ENCODE peak calls at places on chromosomes 11 and 22, in four cellular contexts. Y, K, V and J are unnamed samples.

GRCh38 chr22:31148516-31148915 is 8.2 kb upstream of the PLA2G3 start:
- DNase-seq in K (no peak), V (no peak), Y (peak), J (no peak)

GRCh38 chr11:58592760-58593472 is 14.1 kb downstream of the ZFP91 start:
- DNase-seq in V (no peak), Y (no peak), K (no peak), J (no peak)

GRCh38 chr11:8671242-8671641 is 11.2 kb downstream of the TRIM66 start:
- DNase-seq in V (peak), K (no peak), Y (peak), J (no peak)

GRCh38 chr11:130802567-130802966 is 113.7 kb downstream of the SNX19 start:
- DNase-seq in Y (no peak), K (no peak), V (no peak), J (no peak)

GRCh38 chr11:15010860-15011259 is 38.7 kb upstream of the CALCA start:
- DNase-seq in Y (no peak), K (no peak), V (no peak), J (no peak)

GRCh38 chr11:30244255-30244654 is 13.4 kb downstream of the FSHB start:
- DNase-seq in Y (peak), V (no peak), K (no peak), J (no peak)

GRCh38 chr11:77873345-77873744 is 52.4 kb downstream of the AAMDC start:
- DNase-seq in V (no peak), K (no peak), Y (no peak), J (no peak)

GRCh38 chr11:76209956-76210885 is 3.9 kb upstream of the WNT11 start:
- DNase-seq in Y (peak), V (no peak), K (no peak), J (no peak)

GRCh38 chr22:49763138-49763537 is 64.5 kb downstream of the BRD1 start:
- DNase-seq in K (no peak), V (no peak), Y (no peak), J (no peak)

GRCh38 chr11:69746780-69747742 is 28.1 kb downstream of the FGF4 start:
- DNase-seq in V (no peak), K (no peak), Y (no peak), J (no peak)

GRCh38 chr11:116173946-116174911 is 598.6 kb downstream of the BUD13 start:
- DNase-seq in V (no peak), Y (no peak), K (no peak), J (no peak)

GRCh38 chr11:112459001-112459400 is 198.3 kb upstream of the PLET1 start:
- DNase-seq in V (no peak), K (no peak), Y (no peak), J (no peak)

GRCh38 chr11:19395050-19395449 is 154.3 kb upstream of the E2F8 start:
- DNase-seq in V (no peak), Y (no peak), K (no peak), J (no peak)

GRCh38 chr11:93481279-93481678 is 61.9 kb downstream of the SMCO4 start:
- DNase-seq in V (no peak), Y (no peak), K (no peak), J (no peak)

GRCh38 chr22:37228106-37229011 is 15.7 kb downstream of the RAC2 start:
- DNase-seq in Y (peak), V (no peak), K (no peak), J (no peak)

GRCh38 chr11:123377355-123377754 is 52.7 kb upstream of the GRAMD1B start:
- DNase-seq in K (no peak), Y (no peak), V (no peak), J (no peak)

DNA sequence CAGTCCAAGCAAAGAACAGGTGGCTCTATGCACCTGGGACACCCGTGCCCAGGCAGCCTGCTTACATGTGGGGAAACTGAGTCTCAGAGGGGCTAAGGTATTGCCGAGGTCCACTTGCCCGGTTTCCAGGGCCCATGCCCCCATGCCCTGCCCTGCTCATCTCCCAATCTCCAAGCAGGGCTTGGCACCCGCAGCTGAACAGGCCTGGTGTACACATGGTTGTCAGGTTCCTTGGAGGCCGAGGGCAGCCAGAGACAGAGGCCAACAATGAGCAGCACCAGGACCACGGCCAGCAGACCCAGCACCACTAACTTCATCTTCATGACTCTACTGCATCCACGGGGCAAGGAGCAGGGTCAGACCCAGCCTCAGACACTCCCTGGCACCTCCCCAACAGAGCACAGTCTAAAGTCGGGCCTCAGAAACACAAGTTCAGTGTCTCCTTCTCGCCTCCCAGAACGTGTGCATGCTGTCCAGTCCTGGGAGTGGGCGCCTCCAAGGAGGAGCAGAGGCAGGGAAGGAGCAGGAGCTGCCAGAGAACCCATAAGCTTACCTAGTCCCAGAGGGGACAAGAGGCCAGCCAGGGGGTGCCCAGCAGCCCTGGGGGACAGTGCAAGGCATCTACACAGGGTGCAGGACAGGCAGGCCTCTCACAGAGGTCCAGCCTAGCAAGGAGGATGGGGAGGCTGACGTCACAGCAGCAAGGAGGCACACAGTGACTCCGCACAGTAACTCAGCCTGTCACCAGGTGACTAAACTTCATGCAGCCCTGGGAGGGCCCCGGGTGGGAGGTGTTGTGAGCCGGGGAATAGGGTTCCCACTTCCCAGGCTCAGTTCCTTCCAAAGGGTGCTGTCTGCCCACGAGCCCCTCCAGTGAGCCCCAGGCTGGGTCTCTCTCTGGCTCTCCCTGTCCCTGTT is 20.2 kb upstream of the RGL4 start:
- DNase-seq in Y (no peak), K (no peak), V (no peak), J (no peak)
- TF ChIP-seq CHD1 in Y (no peak), K (no peak), V (no peak), J (no peak)

GRCh38 chr11:1206391-1207271 is 16.2 kb upstream of the MUC5B start:
- DNase-seq in Y (no peak), K (no peak), V (no peak), J (no peak)

GRCh38 chr11:1209371-1210057 is 13.4 kb upstream of the MUC5B start:
- DNase-seq in Y (no peak), K (no peak), V (no peak), J (no peak)

GRCh38 chr11:1205987-1206331 is 16.9 kb upstream of the MUC5B start:
- DNase-seq in K (no peak), V (no peak), Y (no peak), J (no peak)

GRCh38 chr11:1207451-1208360 is 15.2 kb upstream of the MUC5B start:
- DNase-seq in K (no peak), Y (no peak), V (no peak), J (no peak)

GRCh38 chr11:1208361-1209261 is 14.3 kb upstream of the MUC5B start:
- DNase-seq in V (no peak), K (no peak), Y (no peak), J (no peak)
- TF ChIP-seq CHD1 in V (no peak), K (no peak), Y (no peak), J (no peak)

GRCh38 chr11:125945797-125946520 is at the start of gene VSIG10L2:
- DNase-seq in K (no peak), V (no peak), Y (no peak), J (no peak)
- TF ChIP-seq CHD1 in K (no peak), V (no peak), Y (no peak), J (no peak)

GRCh38 chr11:36945384-36945783 is 347.3 kb upstream of the RAG2 start:
- DNase-seq in K (no peak), Y (peak), V (no peak), J (no peak)
- TF ChIP-seq CHD1 in K (no peak), Y (no peak), V (no peak), J (no peak)

GRCh38 chr11:125516266-125516665 is 20.2 kb upstream of the FEZ1 start:
- DNase-seq in V (no peak), K (no peak), Y (no peak), J (no peak)
- TF ChIP-seq CHD1 in V (no peak), K (no peak), Y (no peak), J (no peak)

DNA sequence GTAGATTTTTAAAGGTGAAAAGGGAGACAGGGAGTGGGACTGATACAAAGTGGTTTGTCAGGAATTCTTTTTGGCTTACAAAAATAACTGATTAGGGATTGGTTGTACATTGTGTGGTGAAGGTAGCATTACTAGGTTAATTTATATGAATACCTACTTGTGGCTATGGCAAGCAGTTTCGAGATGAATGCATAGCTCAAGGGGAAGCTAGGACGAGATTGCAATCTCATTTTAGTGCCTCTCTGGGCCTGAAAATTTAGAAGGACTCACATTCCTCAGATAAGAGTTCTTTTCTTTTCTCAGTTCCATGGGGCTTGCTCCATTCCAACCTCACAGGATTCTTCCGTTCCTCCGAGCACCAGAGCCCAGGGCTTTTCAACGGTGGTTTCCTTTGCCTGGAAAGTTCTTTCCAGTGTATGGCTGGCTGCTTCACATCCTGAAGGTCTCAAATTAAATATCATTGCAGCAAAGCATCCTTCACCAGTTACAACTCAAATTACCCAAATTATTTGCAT is 82.0 kb downstream of the CECR2 start:
- DNase-seq in Y (no peak), K (no peak), V (no peak), J (no peak)
- TF ChIP-seq CHD1 in Y (no peak), K (no peak), V (no peak), J (no peak)

DNA sequence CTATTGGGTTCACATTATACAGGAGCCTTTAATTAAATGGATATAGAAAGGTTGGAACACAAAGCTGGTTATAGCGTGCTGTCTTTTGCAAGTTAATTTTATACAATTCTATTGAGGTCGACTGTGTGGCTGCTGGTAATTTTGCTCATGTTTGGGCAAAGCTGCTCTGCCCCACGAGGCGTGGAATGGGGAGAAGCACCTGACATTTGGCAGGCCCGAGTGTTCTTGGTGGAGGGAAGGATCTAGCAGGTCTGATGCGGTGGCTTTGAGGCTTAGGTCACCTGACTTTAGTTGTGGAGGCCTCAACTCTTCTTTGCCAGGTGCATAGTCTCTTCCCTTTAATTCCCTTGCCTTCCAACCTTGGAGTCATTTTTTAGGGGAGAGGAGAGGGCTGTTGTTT is 97.3 kb downstream of the ZBTB16 start:
- DNase-seq in K (no peak), V (no peak), Y (no peak), J (no peak)
- TF ChIP-seq CHD1 in K (no peak), V (no peak), Y (no peak), J (no peak)

DNA sequence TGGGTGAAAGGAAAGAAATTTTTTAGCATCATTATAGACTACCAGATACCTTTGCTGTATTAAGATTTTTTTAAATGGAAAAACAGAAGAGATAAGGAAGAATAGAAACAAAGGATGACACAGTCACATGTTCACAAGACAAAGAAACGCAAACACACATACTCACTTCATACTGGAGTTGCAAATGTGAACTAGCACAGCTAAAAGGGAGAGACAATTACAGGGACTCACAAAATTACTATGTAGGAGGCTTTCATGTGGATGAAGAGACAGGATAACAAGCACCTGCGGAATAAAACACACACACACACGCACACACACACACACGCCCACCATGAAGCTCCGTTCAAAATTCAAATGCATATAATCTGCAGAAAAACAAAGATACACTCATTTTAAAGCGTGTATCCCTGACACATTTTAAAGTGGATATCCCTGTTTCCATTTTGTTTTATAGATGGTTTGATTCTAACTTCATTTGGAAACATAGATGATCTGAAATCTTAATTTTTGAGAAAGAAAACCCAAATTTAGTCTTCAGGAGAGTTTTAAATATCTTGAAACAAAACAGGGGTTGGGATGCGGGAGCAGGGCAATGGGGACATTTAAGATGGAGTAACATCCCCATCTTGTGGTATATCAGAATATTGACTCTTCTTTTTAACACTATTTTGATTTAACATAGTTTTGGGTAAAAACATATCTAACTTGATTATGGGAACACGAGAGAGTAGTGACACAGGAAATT is 36.7 kb downstream of the JRKL start:
- DNase-seq in V (no peak), Y (peak), K (peak), J (no peak)
- TF ChIP-seq CHD1 in V (no peak), Y (no peak), K (no peak), J (no peak)

DNA sequence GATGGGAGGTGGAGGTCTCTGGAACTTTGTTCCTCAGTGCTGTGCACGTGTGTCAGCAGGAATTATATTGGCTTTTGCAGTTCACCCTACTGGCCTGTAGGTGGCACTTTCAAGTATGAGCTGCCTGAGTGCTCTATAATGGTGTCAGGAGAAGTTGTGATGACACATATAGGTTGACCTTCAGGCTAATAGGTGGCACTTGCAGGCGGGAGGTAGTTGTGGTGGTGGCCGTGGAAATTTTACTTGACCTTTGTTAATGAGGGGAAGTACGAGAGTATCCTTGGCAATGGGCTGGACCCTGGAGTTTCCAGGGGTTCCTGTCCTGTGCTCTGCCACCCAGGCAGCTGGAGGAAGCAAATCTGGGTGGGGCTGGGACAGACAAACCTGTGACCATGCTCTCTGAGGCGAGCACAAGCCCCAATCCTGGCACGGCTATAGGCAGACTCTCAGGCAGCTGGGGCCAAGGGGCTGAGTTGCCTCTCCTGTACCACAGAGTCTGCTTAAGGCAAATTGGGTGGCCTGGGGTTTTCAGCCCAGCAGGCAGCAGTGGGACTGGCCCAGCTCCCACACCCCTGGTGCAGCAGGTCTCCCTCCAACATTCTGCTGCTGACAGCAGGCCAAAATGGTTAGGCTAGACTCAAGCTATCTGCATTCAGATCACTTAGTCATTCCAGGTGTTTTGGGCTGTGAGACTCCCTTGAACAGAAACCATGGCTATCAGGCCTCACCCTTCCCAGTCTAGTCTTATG is 147.5 kb upstream of the CTSC start:
- DNase-seq in V (no peak), K (peak), Y (peak), J (peak)
- TF ChIP-seq CHD1 in V (no peak), K (no peak), Y (no peak), J (no peak)

GRCh38 chr11:2267871-2268825 is 2.2 kb downstream of the ASCL2 start:
- DNase-seq in K (no peak), Y (no peak), V (no peak), J (no peak)
- TF ChIP-seq CHD1 in K (no peak), Y (no peak), V (no peak), J (no peak)